ENCODE peak calls at places on chromosome 16, in ten cellular contexts. V is pancreas, B is endothelial cell of umbilical vein, T is Panc1, J is uterus, S is cardiac muscle cell, F is hepatocyte, P is sigmoid colon, R is brain microvascular endothelial cell, X is GM12878. K is an unnamed sample.

GRCh38 chr16:8863594-8864424 is 5.0 kb downstream of the CARHSP1 start:
- DNase-seq in R (no peak), V (peak; percentile 90), J (no peak), T (no peak), F (peak; percentile 90), B (no peak), X (no peak), P (no peak), S (no peak), K (peak; percentile 58)

GRCh38 chr16:78227855-78228254 is 128.4 kb downstream of the WWOX start:
- DNase-seq in X (no peak), B (no peak), F (no peak), S (no peak), T (no peak), R (no peak), P (no peak), V (no peak), J (no peak), K (no peak)

GRCh38 chr16:64453643-64454042 is 668.2 kb downstream of the CDH11 start:
- DNase-seq in X (no peak), B (no peak), J (no peak), F (no peak), S (peak; percentile 20), T (no peak), R (peak; percentile 47), P (no peak), V (no peak), K (no peak)

GRCh38 chr16:86756882-86757703 is 178.7 kb downstream of the FOXL1 start:
- DNase-seq in X (no peak), V (no peak), R (no peak), T (no peak), S (no peak), B (peak; percentile 44), P (peak; percentile 40), J (no peak), F (no peak), K (no peak)

GRCh38 chr16:75385507-75386152 is 47.7 kb downstream of the CFDP1 start:
- DNase-seq in P (no peak), X (peak; percentile 33), V (no peak), S (peak; percentile 93), B (peak; percentile 88), T (peak; percentile 42), R (peak; percentile 36), F (peak; percentile 84), J (no peak), K (peak; percentile 33)

GRCh38 chr16:82295306-82296201 is 125.5 kb upstream of the MPHOSPH6 start:
- DNase-seq in X (no peak), J (no peak), T (no peak), P (no peak), F (no peak), V (no peak), S (no peak), B (no peak), R (no peak), K (no peak)

GRCh38 chr16:84143784-84144199 is 1.2 kb downstream of the HSDL1 start:
- DNase-seq in P (no peak), R (no peak), F (peak; percentile 26), S (peak; percentile 2), T (no peak), X (no peak), J (no peak), V (no peak), B (no peak), K (no peak)

GRCh38 chr16:48503779-48504178 is 106.2 kb downstream of the N4BP1 start:
- DNase-seq in F (peak; percentile 76), P (peak; percentile 85), S (peak; percentile 91), T (no peak), J (peak; percentile 66), V (no peak), B (no peak), X (no peak), R (peak; percentile 69), K (no peak)

GRCh38 chr16:87447323-87447722 is 45.5 kb downstream of the ZCCHC14 start:
- DNase-seq in X (no peak), B (no peak), P (no peak), S (no peak), V (no peak), T (no peak), R (no peak), F (no peak), J (no peak), K (no peak)

GRCh38 chr16:84318091-84318975 is 23.7 kb downstream of the WFDC1 start:
- DNase-seq in R (no peak), V (no peak), B (no peak), S (no peak), P (peak; percentile 34), F (no peak), T (no peak), X (no peak), J (no peak), K (no peak)

GRCh38 chr16:63983401-63983800 is 1138.5 kb downstream of the CDH11 start:
- DNase-seq in F (peak; percentile 16), J (no peak), X (no peak), P (no peak), S (no peak), T (no peak), R (no peak), B (no peak), V (no peak), K (no peak)

GRCh38 chr16:28168991-28169554 is 42.7 kb downstream of the XPO6 start:
- DNase-seq in X (no peak), F (no peak), S (no peak), T (no peak), P (no peak), J (no peak), B (no peak), V (no peak), R (no peak), K (no peak)

GRCh38 chr16:50282010-50282538 is 15.7 kb downstream of the ADCY7 start:
- DNase-seq in J (no peak), R (peak; percentile 31), B (no peak), P (peak; percentile 82), F (no peak), V (no peak), X (peak; percentile 86), T (no peak), S (peak; percentile 90), K (peak; percentile 12)

GRCh38 chr16:1887711-1888354 is 15.9 kb upstream of the MEIOB start:
- DNase-seq in J (no peak), T (no peak), P (no peak), X (no peak), B (no peak), V (no peak), S (peak; percentile 24), R (no peak), F (no peak), K (no peak)

GRCh38 chr16:57372372-57373116 is at the start of gene CX3CL1:
- DNase-seq in X (no peak), B (peak; percentile 55), T (no peak), R (peak; percentile 28), J (peak; percentile 69), V (peak; percentile 77), S (peak; percentile 69), P (peak; percentile 87), F (peak; percentile 88), K (peak; percentile 36)

GRCh38 chr16:57367111-57367752 is 5.1 kb upstream of the CX3CL1 start:
- DNase-seq in R (no peak), V (peak; percentile 57), T (no peak), P (no peak), B (peak; percentile 58), J (no peak), S (peak; percentile 19), X (no peak), F (no peak), K (no peak)

GRCh38 chr16:57374067-57374534 is 1.8 kb downstream of the CX3CL1 start:
- DNase-seq in X (no peak), R (peak; percentile 27), F (no peak), V (no peak), B (no peak), J (peak; percentile 60), T (no peak), S (peak; percentile 67), P (peak; percentile 77), K (no peak)

GRCh38 chr16:57373117-57373947 is 1.0 kb downstream of the CX3CL1 start:
- DNase-seq in J (no peak), F (no peak), B (no peak), V (no peak), R (no peak), S (no peak), P (no peak), T (no peak), X (no peak), K (peak; percentile 48)

GRCh38 chr16:57371494-57372371 is 557 bp upstream of the CX3CL1 start:
- DNase-seq in F (no peak), V (no peak), P (no peak), J (no peak), X (no peak), B (no peak), T (no peak), S (no peak), R (no peak), K (no peak)
- H3K27ac ChIP-seq in F (peak overlapping the region; percentile 88), V (peak overlapping the region; percentile 92), P (peak overlapping the region; percentile 90), J (peak overlapping the region; percentile 81), X (no peak overlapping the region), B (no peak overlapping the region), T (no peak overlapping the region), S (no peak overlapping the region), R (no peak overlapping the region), K (peak overlapping the region; percentile 58)

DNA sequence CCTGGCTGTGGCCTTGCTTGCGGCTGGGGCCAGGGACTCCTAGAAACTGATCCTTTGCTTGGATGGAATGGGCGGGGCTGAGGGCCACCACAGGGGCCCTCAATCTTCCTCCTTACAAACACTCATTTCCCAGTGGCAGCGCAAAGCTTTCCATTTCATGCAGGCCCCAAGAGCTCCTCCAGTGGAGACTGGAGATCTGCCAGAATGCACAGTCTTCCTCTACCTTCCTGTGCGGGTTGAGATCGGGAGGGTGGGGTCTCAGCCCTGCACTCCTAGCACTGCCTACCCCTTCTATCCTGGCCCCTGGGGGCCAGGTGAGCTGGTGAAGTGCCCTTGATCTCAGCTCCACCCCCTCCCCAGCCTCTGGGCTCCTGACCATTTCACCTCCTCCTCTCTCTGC is 1.7 kb downstream of the NRN1L start:
- DNase-seq in J (no peak), T (no peak), S (no peak), V (no peak), R (no peak), F (no peak), B (no peak), P (no peak), X (no peak), K (no peak)
- H3K27ac ChIP-seq in J (no peak overlapping the region), T (no peak overlapping the region), S (no peak overlapping the region), V (no peak overlapping the region), R (no peak overlapping the region), F (no peak overlapping the region), B (no peak overlapping the region), P (no peak overlapping the region), X (no peak overlapping the region), K (no peak overlapping the region)

GRCh38 chr16:67157892-67158635 is 1.6 kb downstream of the TRADD start:
- DNase-seq in S (no peak), T (no peak), F (no peak), R (no peak), P (no peak), B (no peak), V (no peak), J (no peak), X (no peak), K (no peak)
- H3K27ac ChIP-seq in S (no peak overlapping the region), T (no peak overlapping the region), F (no peak overlapping the region), R (no peak overlapping the region), P (no peak overlapping the region), B (no peak overlapping the region), V (no peak overlapping the region), J (no peak overlapping the region), X (peak overlapping the region; percentile 89), K (no peak overlapping the region)

DNA sequence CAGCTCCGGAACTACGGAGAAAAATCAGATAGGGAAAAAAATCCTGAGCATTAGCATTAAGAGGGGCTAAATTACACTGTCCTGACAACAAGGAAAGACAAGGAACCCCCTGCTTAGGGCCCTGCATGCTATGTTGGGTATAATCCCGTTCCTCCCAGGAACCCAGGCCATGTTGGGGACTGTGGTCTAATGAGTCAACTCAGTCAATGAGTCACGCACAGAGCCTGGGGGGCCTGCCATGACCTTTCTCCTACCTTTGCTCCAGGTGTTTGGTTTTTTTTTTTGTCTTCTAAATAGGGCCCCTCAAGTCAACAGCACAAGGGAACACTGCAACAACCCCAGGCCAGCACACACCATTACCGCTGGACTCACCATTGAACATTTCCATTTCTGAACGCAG is 8.9 kb upstream of the ZNF200 start:
- DNase-seq in J (no peak), S (no peak), B (no peak), T (no peak), P (no peak), V (no peak), X (no peak), R (no peak), F (no peak), K (no peak)
- H3K27ac ChIP-seq in J (no peak overlapping the region), S (no peak overlapping the region), B (no peak overlapping the region), T (no peak overlapping the region), P (no peak overlapping the region), V (no peak overlapping the region), X (no peak overlapping the region), R (no peak overlapping the region), F (no peak overlapping the region), K (no peak overlapping the region)

K was measured in caudate nucleus.